ENCODE peak calls at places on chromosomes 7 and 10, in ten cellular contexts. One of them, this sample, is unnamed.

GRCh38 chr7:4906682-4907081 is 23.2 kb upstream of the RADIL start:
- DNase-seq in body of pancreas: no peak
- DNase-seq in kidney: no peak
- DNase-seq in fibroblast of lung: no peak
- DNase-seq in adrenal gland: no peak
- DNase-seq in endothelial cell of umbilical vein: no peak
- DNase-seq in mesendoderm: peak; percentile 18
- DNase-seq in naive thymus-derived CD4-positive, alpha-beta T cell: no peak
- DNase-seq in neuronal stem cell: no peak
- DNase-seq in ovary: no peak
- DNase-seq in this sample: no peak

GRCh38 chr7:128030999-128031681 is at the start of gene LRRC4:
- DNase-seq in naive thymus-derived CD4-positive, alpha-beta T cell: no peak
- DNase-seq in adrenal gland: peak; percentile 54
- DNase-seq in body of pancreas: no peak
- DNase-seq in neuronal stem cell: peak; percentile 63
- DNase-seq in endothelial cell of umbilical vein: peak; percentile 57
- DNase-seq in mesendoderm: peak; percentile 69
- DNase-seq in fibroblast of lung: peak; percentile 39
- DNase-seq in kidney: peak; percentile 78
- DNase-seq in ovary: peak; percentile 70
- DNase-seq in this sample: peak; percentile 17

GRCh38 chr10:45532501-45532900 is 140.1 kb downstream of the ZFAND4 start:
- DNase-seq in naive thymus-derived CD4-positive, alpha-beta T cell: no peak
- DNase-seq in mesendoderm: no peak
- DNase-seq in endothelial cell of umbilical vein: peak; percentile 4
- DNase-seq in kidney: no peak
- DNase-seq in body of pancreas: no peak
- DNase-seq in ovary: no peak
- DNase-seq in adrenal gland: no peak
- DNase-seq in fibroblast of lung: no peak
- DNase-seq in neuronal stem cell: no peak
- DNase-seq in this sample: no peak

GRCh38 chr10:100046088-100046487 is 35.6 kb downstream of the CPN1 start:
- DNase-seq in adrenal gland: peak; percentile 82
- DNase-seq in naive thymus-derived CD4-positive, alpha-beta T cell: peak; percentile 38
- DNase-seq in neuronal stem cell: peak; percentile 87
- DNase-seq in mesendoderm: peak; percentile 92
- DNase-seq in endothelial cell of umbilical vein: peak; percentile 85
- DNase-seq in ovary: peak; percentile 93
- DNase-seq in body of pancreas: peak; percentile 85
- DNase-seq in kidney: peak; percentile 92
- DNase-seq in fibroblast of lung: peak; percentile 88
- DNase-seq in this sample: peak; percentile 63

GRCh38 chr7:69434350-69434749 is 163.9 kb upstream of the AUTS2 start:
- DNase-seq in fibroblast of lung: no peak
- DNase-seq in body of pancreas: no peak
- DNase-seq in mesendoderm: no peak
- DNase-seq in neuronal stem cell: no peak
- DNase-seq in naive thymus-derived CD4-positive, alpha-beta T cell: no peak
- DNase-seq in ovary: no peak
- DNase-seq in adrenal gland: no peak
- DNase-seq in endothelial cell of umbilical vein: no peak
- DNase-seq in kidney: no peak
- DNase-seq in this sample: no peak

GRCh38 chr7:115127399-115128021 is 205.6 kb downstream of the MDFIC start:
- DNase-seq in endothelial cell of umbilical vein: no peak
- DNase-seq in adrenal gland: no peak
- DNase-seq in mesendoderm: no peak
- DNase-seq in neuronal stem cell: no peak
- DNase-seq in kidney: no peak
- DNase-seq in body of pancreas: no peak
- DNase-seq in ovary: no peak
- DNase-seq in fibroblast of lung: no peak
- DNase-seq in naive thymus-derived CD4-positive, alpha-beta T cell: no peak
- DNase-seq in this sample: no peak

GRCh38 chr7:30925117-30925516 is 13.5 kb downstream of the AQP1 start:
- DNase-seq in adrenal gland: no peak
- DNase-seq in fibroblast of lung: no peak
- DNase-seq in kidney: peak; percentile 43
- DNase-seq in endothelial cell of umbilical vein: no peak
- DNase-seq in mesendoderm: no peak
- DNase-seq in body of pancreas: no peak
- DNase-seq in naive thymus-derived CD4-positive, alpha-beta T cell: no peak
- DNase-seq in neuronal stem cell: no peak
- DNase-seq in ovary: peak; percentile 15
- DNase-seq in this sample: no peak

GRCh38 chr10:43050011-43050410 is 26.9 kb upstream of the RET start:
- DNase-seq in fibroblast of lung: no peak
- DNase-seq in adrenal gland: no peak
- DNase-seq in naive thymus-derived CD4-positive, alpha-beta T cell: no peak
- DNase-seq in ovary: no peak
- DNase-seq in kidney: no peak
- DNase-seq in neuronal stem cell: no peak
- DNase-seq in endothelial cell of umbilical vein: no peak
- DNase-seq in body of pancreas: no peak
- DNase-seq in mesendoderm: no peak
- DNase-seq in this sample: no peak

GRCh38 chr7:92769844-92770243 is 66.5 kb downstream of the CDK6 start:
- DNase-seq in endothelial cell of umbilical vein: no peak
- DNase-seq in mesendoderm: no peak
- DNase-seq in neuronal stem cell: no peak
- DNase-seq in kidney: no peak
- DNase-seq in naive thymus-derived CD4-positive, alpha-beta T cell: no peak
- DNase-seq in ovary: no peak
- DNase-seq in body of pancreas: no peak
- DNase-seq in fibroblast of lung: no peak
- DNase-seq in adrenal gland: no peak
- DNase-seq in this sample: no peak

GRCh38 chr7:92768501-92769360 is 67.6 kb downstream of the CDK6 start:
- DNase-seq in endothelial cell of umbilical vein: no peak
- DNase-seq in fibroblast of lung: no peak
- DNase-seq in kidney: no peak
- DNase-seq in adrenal gland: no peak
- DNase-seq in body of pancreas: no peak
- DNase-seq in mesendoderm: no peak
- DNase-seq in ovary: no peak
- DNase-seq in naive thymus-derived CD4-positive, alpha-beta T cell: no peak
- DNase-seq in neuronal stem cell: no peak
- DNase-seq in this sample: no peak

GRCh38 chr7:92766461-92767003 is 69.8 kb downstream of the CDK6 start:
- DNase-seq in ovary: no peak
- DNase-seq in adrenal gland: no peak
- DNase-seq in neuronal stem cell: no peak
- DNase-seq in fibroblast of lung: peak; percentile 39
- DNase-seq in naive thymus-derived CD4-positive, alpha-beta T cell: no peak
- DNase-seq in kidney: no peak
- DNase-seq in body of pancreas: no peak
- DNase-seq in mesendoderm: no peak
- DNase-seq in endothelial cell of umbilical vein: peak; percentile 47
- DNase-seq in this sample: no peak

GRCh38 chr7:92767427-92767826 is 68.9 kb downstream of the CDK6 start:
- DNase-seq in neuronal stem cell: no peak
- DNase-seq in naive thymus-derived CD4-positive, alpha-beta T cell: no peak
- DNase-seq in kidney: no peak
- DNase-seq in fibroblast of lung: peak; percentile 31
- DNase-seq in body of pancreas: no peak
- DNase-seq in endothelial cell of umbilical vein: peak; percentile 22
- DNase-seq in ovary: no peak
- DNase-seq in adrenal gland: no peak
- DNase-seq in mesendoderm: no peak
- DNase-seq in this sample: no peak

DNA sequence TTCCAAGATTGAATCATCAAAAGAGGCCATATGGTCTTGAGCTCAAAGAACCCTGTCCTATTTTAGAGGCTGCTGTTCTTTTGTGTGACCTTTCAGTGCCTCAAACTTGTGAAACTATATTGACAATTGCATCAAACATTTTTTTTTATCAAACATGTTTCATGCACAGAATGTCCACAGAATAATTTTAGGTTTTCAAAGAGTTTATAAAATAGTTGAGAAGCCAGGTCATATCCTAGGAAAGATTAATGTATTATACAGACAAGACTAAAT is 67.1 kb downstream of the CDK6 start:
- DNase-seq in ovary: no peak
- DNase-seq in adrenal gland: no peak
- DNase-seq in endothelial cell of umbilical vein: no peak
- DNase-seq in kidney: no peak
- DNase-seq in fibroblast of lung: no peak
- DNase-seq in mesendoderm: no peak
- DNase-seq in body of pancreas: no peak
- DNase-seq in neuronal stem cell: no peak
- DNase-seq in naive thymus-derived CD4-positive, alpha-beta T cell: no peak
- DNase-seq in this sample: no peak
- H3K4me1 ChIP-seq in ovary: no peaks in the 10 kb centered on the region
- H3K4me1 ChIP-seq in adrenal gland: peaks cover 20% of the 10 kb centered on the region
- H3K4me1 ChIP-seq in endothelial cell of umbilical vein: peaks cover 14% of the 10 kb centered on the region
- H3K4me1 ChIP-seq in kidney: no peaks in the 10 kb centered on the region
- H3K4me1 ChIP-seq in fibroblast of lung: peaks cover 33% of the 10 kb centered on the region
- H3K4me1 ChIP-seq in mesendoderm: no peaks in the 10 kb centered on the region
- H3K4me1 ChIP-seq in body of pancreas: peaks cover 15% of the 10 kb centered on the region
- H3K4me1 ChIP-seq in neuronal stem cell: peaks cover 6% of the 10 kb centered on the region
- H3K4me1 ChIP-seq in naive thymus-derived CD4-positive, alpha-beta T cell: no peaks in the 10 kb centered on the region
- H3K4me1 ChIP-seq in this sample: peaks cover 7% of the 10 kb centered on the region

GRCh38 chr10:22652988-22653431 is 61.4 kb downstream of the PIP4K2A start:
- DNase-seq in body of pancreas: no peak
- DNase-seq in adrenal gland: no peak
- DNase-seq in kidney: no peak
- DNase-seq in endothelial cell of umbilical vein: no peak
- DNase-seq in neuronal stem cell: no peak
- DNase-seq in ovary: no peak
- DNase-seq in fibroblast of lung: no peak
- DNase-seq in naive thymus-derived CD4-positive, alpha-beta T cell: peak; percentile 25
- DNase-seq in mesendoderm: no peak
- DNase-seq in this sample: peak; percentile 35

GRCh38 chr10:22649390-22649841 is 65.0 kb downstream of the PIP4K2A start:
- DNase-seq in mesendoderm: no peak
- DNase-seq in neuronal stem cell: no peak
- DNase-seq in naive thymus-derived CD4-positive, alpha-beta T cell: no peak
- DNase-seq in fibroblast of lung: no peak
- DNase-seq in endothelial cell of umbilical vein: peak; percentile 23
- DNase-seq in ovary: no peak
- DNase-seq in kidney: no peak
- DNase-seq in adrenal gland: no peak
- DNase-seq in body of pancreas: no peak
- DNase-seq in this sample: peak; percentile 29

GRCh38 chr10:22649977-22650376 is 64.4 kb downstream of the PIP4K2A start:
- DNase-seq in mesendoderm: no peak
- DNase-seq in ovary: no peak
- DNase-seq in fibroblast of lung: no peak
- DNase-seq in kidney: no peak
- DNase-seq in neuronal stem cell: no peak
- DNase-seq in endothelial cell of umbilical vein: no peak
- DNase-seq in adrenal gland: no peak
- DNase-seq in naive thymus-derived CD4-positive, alpha-beta T cell: no peak
- DNase-seq in body of pancreas: no peak
- DNase-seq in this sample: no peak

GRCh38 chr10:22648547-22648961 is 65.8 kb downstream of the PIP4K2A start:
- DNase-seq in body of pancreas: no peak
- DNase-seq in mesendoderm: peak; percentile 57
- DNase-seq in naive thymus-derived CD4-positive, alpha-beta T cell: no peak
- DNase-seq in neuronal stem cell: no peak
- DNase-seq in ovary: no peak
- DNase-seq in kidney: no peak
- DNase-seq in endothelial cell of umbilical vein: peak; percentile 63
- DNase-seq in fibroblast of lung: peak; percentile 30
- DNase-seq in adrenal gland: no peak
- DNase-seq in this sample: no peak

DNA sequence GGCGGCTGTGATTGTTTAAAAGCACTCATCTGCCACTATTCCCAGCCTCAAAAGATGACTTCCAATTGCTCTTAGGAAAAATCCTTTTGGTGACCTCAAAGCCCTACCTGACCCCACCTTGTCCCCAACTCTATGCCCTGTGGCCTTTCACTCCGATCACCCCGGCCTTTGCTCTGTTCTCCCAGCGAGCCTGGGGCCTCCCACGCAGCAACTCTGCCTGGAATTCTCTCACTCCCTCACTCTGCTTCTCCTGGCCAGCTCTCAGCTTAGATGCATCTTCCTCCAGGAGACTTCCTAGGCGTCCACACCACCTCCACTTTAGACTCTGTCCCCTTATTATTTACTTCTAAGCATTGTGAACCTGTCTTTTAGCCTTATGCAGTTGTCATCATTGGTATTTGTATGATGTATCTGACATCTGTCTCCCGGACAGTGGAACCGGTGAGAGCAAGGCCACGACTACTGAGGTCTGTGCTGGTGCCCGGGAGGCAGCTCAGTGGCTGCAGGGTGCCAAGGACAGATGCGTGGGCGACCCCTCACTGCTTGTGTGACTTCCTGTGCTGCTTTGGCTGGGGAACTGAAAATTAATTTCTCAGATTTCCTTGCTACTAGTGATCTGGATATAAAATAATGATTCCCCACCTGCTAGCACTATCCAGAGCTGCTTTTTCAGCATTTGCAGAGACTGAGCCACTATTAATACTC is 63.0 kb downstream of the PIP4K2A start:
- DNase-seq in adrenal gland: peak; percentile 51
- DNase-seq in kidney: no peak
- DNase-seq in naive thymus-derived CD4-positive, alpha-beta T cell: no peak
- DNase-seq in ovary: no peak
- DNase-seq in fibroblast of lung: no peak
- DNase-seq in body of pancreas: no peak
- DNase-seq in neuronal stem cell: no peak
- DNase-seq in endothelial cell of umbilical vein: no peak
- DNase-seq in mesendoderm: no peak
- DNase-seq in this sample: no peak
- H3K4me1 ChIP-seq in adrenal gland: peaks cover 5% of the 10 kb centered on the region
- H3K4me1 ChIP-seq in kidney: peaks cover 27% of the 10 kb centered on the region
- H3K4me1 ChIP-seq in naive thymus-derived CD4-positive, alpha-beta T cell: peaks cover 98% of the 10 kb centered on the region
- H3K4me1 ChIP-seq in ovary: peaks cover 4% of the 10 kb centered on the region
- H3K4me1 ChIP-seq in fibroblast of lung: peaks cover 13% of the 10 kb centered on the region
- H3K4me1 ChIP-seq in body of pancreas: peaks cover 16% of the 10 kb centered on the region
- H3K4me1 ChIP-seq in neuronal stem cell: peaks cover 17% of the 10 kb centered on the region
- H3K4me1 ChIP-seq in endothelial cell of umbilical vein: peaks cover 34% of the 10 kb centered on the region
- H3K4me1 ChIP-seq in mesendoderm: peaks cover 19% of the 10 kb centered on the region
- H3K4me1 ChIP-seq in this sample: peaks cover 100% of the 10 kb centered on the region

DNA sequence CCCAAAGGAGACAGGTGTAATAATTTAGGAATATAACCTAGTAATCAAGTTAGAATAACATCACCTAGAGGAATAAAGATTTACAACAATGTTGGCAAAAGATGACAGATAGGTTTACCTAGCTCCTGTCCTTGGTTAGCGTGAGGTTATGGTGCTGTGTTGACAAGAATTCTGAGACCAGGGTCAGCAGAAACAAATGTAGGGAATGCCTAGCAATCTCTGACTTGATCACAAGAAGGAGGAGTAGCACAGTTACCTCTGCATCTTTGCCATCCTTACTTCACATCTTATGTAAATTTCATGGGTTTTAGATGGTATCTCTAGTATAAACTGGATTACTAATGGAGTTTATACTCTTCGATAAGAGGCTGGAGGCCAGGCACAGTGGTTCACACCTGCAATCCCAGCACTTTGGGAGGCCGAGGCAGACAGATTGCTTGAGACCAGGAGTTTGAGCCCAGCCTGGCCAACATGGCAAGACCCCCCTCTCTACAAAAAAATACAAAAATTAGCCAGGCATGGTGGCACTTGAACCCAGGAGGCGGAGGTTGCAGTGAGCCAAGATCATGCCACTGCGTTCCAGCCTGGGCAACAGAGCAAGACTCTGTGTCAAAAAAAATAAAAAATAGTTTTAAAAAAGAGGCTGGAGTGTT is 37.1 kb downstream of the REEP3 start:
- DNase-seq in kidney: no peak
- DNase-seq in fibroblast of lung: no peak
- DNase-seq in body of pancreas: no peak
- DNase-seq in mesendoderm: peak; percentile 57
- DNase-seq in ovary: no peak
- DNase-seq in adrenal gland: no peak
- DNase-seq in endothelial cell of umbilical vein: no peak
- DNase-seq in naive thymus-derived CD4-positive, alpha-beta T cell: no peak
- DNase-seq in neuronal stem cell: no peak
- DNase-seq in this sample: no peak
- H3K4me1 ChIP-seq in kidney: no peaks in the 10 kb centered on the region
- H3K4me1 ChIP-seq in fibroblast of lung: peaks cover 17% of the 10 kb centered on the region
- H3K4me1 ChIP-seq in body of pancreas: peaks cover 8% of the 10 kb centered on the region
- H3K4me1 ChIP-seq in mesendoderm: peaks cover 2% of the 10 kb centered on the region
- H3K4me1 ChIP-seq in ovary: peaks cover 4% of the 10 kb centered on the region
- H3K4me1 ChIP-seq in adrenal gland: no peaks in the 10 kb centered on the region
- H3K4me1 ChIP-seq in endothelial cell of umbilical vein: peaks cover 31% of the 10 kb centered on the region
- H3K4me1 ChIP-seq in naive thymus-derived CD4-positive, alpha-beta T cell: peaks cover 8% of the 10 kb centered on the region
- H3K4me1 ChIP-seq in neuronal stem cell: no peaks in the 10 kb centered on the region
- H3K4me1 ChIP-seq in this sample: peaks cover 20% of the 10 kb centered on the region

DNA sequence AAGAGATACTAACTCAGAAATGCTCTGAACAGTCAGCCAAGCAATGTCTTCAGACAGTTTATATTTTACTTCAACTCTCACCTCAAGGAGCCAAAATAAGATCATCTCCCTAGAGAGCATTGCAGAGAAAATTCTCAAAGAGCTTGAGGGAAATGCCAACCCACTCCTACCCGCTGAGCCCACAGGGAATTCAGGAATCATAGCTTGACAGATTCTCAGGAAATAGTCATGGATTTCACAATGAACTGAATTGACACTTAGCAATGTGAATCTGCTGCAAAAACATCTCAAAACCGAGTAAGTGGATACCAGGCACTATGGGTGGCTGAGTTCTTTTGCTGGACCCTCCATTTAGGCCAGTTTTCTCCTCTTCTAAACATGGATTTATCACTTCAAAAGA is 9.8 kb upstream of the PLAC9 start:
- DNase-seq in body of pancreas: no peak
- DNase-seq in endothelial cell of umbilical vein: no peak
- DNase-seq in neuronal stem cell: no peak
- DNase-seq in mesendoderm: no peak
- DNase-seq in naive thymus-derived CD4-positive, alpha-beta T cell: no peak
- DNase-seq in kidney: no peak
- DNase-seq in adrenal gland: no peak
- DNase-seq in fibroblast of lung: peak; percentile 46
- DNase-seq in ovary: no peak
- DNase-seq in this sample: no peak
- H3K4me1 ChIP-seq in body of pancreas: no peaks in the 10 kb centered on the region
- H3K4me1 ChIP-seq in endothelial cell of umbilical vein: no peaks in the 10 kb centered on the region
- H3K4me1 ChIP-seq in neuronal stem cell: no peaks in the 10 kb centered on the region
- H3K4me1 ChIP-seq in mesendoderm: no peaks in the 10 kb centered on the region
- H3K4me1 ChIP-seq in naive thymus-derived CD4-positive, alpha-beta T cell: no peaks in the 10 kb centered on the region
- H3K4me1 ChIP-seq in kidney: no peaks in the 10 kb centered on the region
- H3K4me1 ChIP-seq in adrenal gland: no peaks in the 10 kb centered on the region
- H3K4me1 ChIP-seq in fibroblast of lung: peaks cover 9% of the 10 kb centered on the region
- H3K4me1 ChIP-seq in ovary: no peaks in the 10 kb centered on the region
- H3K4me1 ChIP-seq in this sample: no peaks in the 10 kb centered on the region